ENCODE peak calls at places on chromosome 22, in seven cellular contexts. L is GM23248; C is ELF-1; M is CD4-positive, alpha-beta T cell; X is endothelial cell; Z is head of caudate nucleus; N is NCI-H460. D is an unnamed sample.

GRCh38 chr22:49261616-49262015 is 566.1 kb downstream of the BRD1 start:
- DNase-seq in L (no peak), C (no peak), M (no peak), X (no peak), Z (no peak), N (no peak), D (no peak)

GRCh38 chr22:49929553-49929979 is 11.1 kb downstream of the CRELD2 start:
- DNase-seq in L (peak), C (peak), M (peak), X (peak), Z (peak), N (no peak), D (peak)

GRCh38 chr22:38823076-38823475 is 20.8 kb downstream of the NPTXR start:
- DNase-seq in L (no peak), C (no peak), M (no peak), X (no peak), Z (no peak), N (no peak), D (no peak)

GRCh38 chr22:31748490-31748889 is 1.4 kb downstream of the PRR14L start:
- DNase-seq in L (peak), C (no peak), M (no peak), X (peak), Z (no peak), N (no peak), D (no peak)

GRCh38 chr22:33114570-33114969 is 56.4 kb upstream of the SYN3 start:
- DNase-seq in L (peak), C (no peak), M (no peak), X (no peak), Z (no peak), N (no peak), D (no peak)

GRCh38 chr22:27748355-27749168 is 53.0 kb downstream of the MN1 start:
- DNase-seq in L (peak), C (peak), M (no peak), X (no peak), Z (no peak), N (peak), D (no peak)

GRCh38 chr22:40728731-40729189 is 49.5 kb downstream of the MCHR1 start:
- DNase-seq in L (no peak), C (peak), M (peak), X (no peak), Z (no peak), N (no peak), D (no peak)

GRCh38 chr22:30607300-30607930 is 441 bp downstream of the TCN2 start:
- DNase-seq in L (no peak), C (no peak), M (no peak), X (no peak), Z (no peak), N (no peak), D (no peak)

GRCh38 chr22:27372969-27373670 is 428.4 kb downstream of the MN1 start:
- DNase-seq in L (no peak), C (peak), M (no peak), X (peak), Z (no peak), N (peak), D (no peak)

GRCh38 chr22:45548991-45549736 is 46.5 kb downstream of the FBLN1 start:
- DNase-seq in L (peak), C (peak), M (no peak), X (no peak), Z (no peak), N (peak), D (no peak)

GRCh38 chr22:24968066-24968561 is 15.6 kb downstream of the KIAA1671 start:
- DNase-seq in L (peak), C (peak), M (no peak), X (no peak), Z (no peak), N (no peak), D (no peak)

GRCh38 chr22:36395061-36395849 is 7.5 kb upstream of the MYH9 start:
- DNase-seq in L (no peak), C (no peak), M (no peak), X (no peak), Z (no peak), N (no peak), D (no peak)

GRCh38 chr22:30214703-30215405 is 31.7 kb downstream of the LIF start:
- DNase-seq in L (no peak), C (no peak), M (no peak), X (no peak), Z (no peak), N (no peak), D (no peak)

GRCh38 chr22:49983148-49984042 is 22.8 kb downstream of the PIM3 start:
- DNase-seq in L (no peak), C (peak), M (no peak), X (no peak), Z (no peak), N (no peak), D (no peak)

GRCh38 chr22:35777335-35777975 is 59.8 kb downstream of the APOL5 start:
- DNase-seq in L (peak), C (no peak), M (no peak), X (no peak), Z (no peak), N (no peak), D (peak)

GRCh38 chr22:49045276-49045675 is 782.4 kb downstream of the BRD1 start:
- DNase-seq in L (no peak), C (no peak), M (no peak), X (no peak), Z (no peak), N (no peak), D (no peak)

GRCh38 chr22:35728639-35729308 is 11.1 kb downstream of the APOL5 start:
- DNase-seq in L (no peak), C (no peak), M (no peak), X (no peak), Z (no peak), N (no peak), D (no peak)

D was measured in hepatic stellate cell.